ENCODE peak calls at places on chromosomes 2 and 18, in nine cellular contexts. Z is hepatic stellate cell, K is DMS53, V is dermis blood vessel endothelial cell, N is nephron progenitor cell, F is cardiac fibroblast, U is T-cell, G is frontal cortex, P is A172. R is an unnamed sample.

GRCh38 chr2:230665263-230665691 is 47.4 kb upstream of the CAB39 start:
- DNase-seq in V (no peak), K (no peak), P (no peak), G (no peak), Z (no peak), N (no peak), F (no peak), U (no peak), R (no peak)

GRCh38 chr2:9178110-9178904 is 28.3 kb upstream of the ASAP2 start:
- DNase-seq in K (peak; percentile 74), Z (no peak), P (no peak), F (peak; percentile 38), V (no peak), N (no peak), G (no peak), U (no peak), R (peak; percentile 39)

GRCh38 chr2:46666044-46666662 is 186.8 kb downstream of the TMEM247 start:
- DNase-seq in V (no peak), Z (no peak), N (no peak), U (no peak), K (no peak), G (no peak), F (no peak), P (no peak), R (no peak)

GRCh38 chr2:235026137-235026536 is 74.3 kb downstream of the SH3BP4 start:
- DNase-seq in P (peak; percentile 95), G (no peak), K (peak; percentile 74), Z (peak; percentile 37), N (no peak), U (no peak), F (peak; percentile 95), V (peak; percentile 87), R (peak; percentile 54)

GRCh38 chr2:102514061-102514785 is 41.2 kb downstream of the SLC9A4 start:
- DNase-seq in P (peak; percentile 94), F (peak; percentile 95), K (peak; percentile 54), V (peak; percentile 94), U (no peak), Z (peak; percentile 22), G (no peak), N (no peak), R (peak; percentile 49)

GRCh38 chr18:6627621-6628020 is 101.9 kb upstream of the ARHGAP28 start:
- DNase-seq in U (no peak), F (peak; percentile 66), Z (no peak), K (no peak), P (peak; percentile 3), G (no peak), V (no peak), N (no peak), R (no peak)

GRCh38 chr2:16553222-16553621 is 112.4 kb downstream of the CYRIA start:
- DNase-seq in K (peak; percentile 72), G (no peak), V (peak; percentile 74), U (no peak), Z (no peak), P (peak; percentile 41), F (peak; percentile 64), N (peak; percentile 27), R (peak; percentile 47)

GRCh38 chr2:106664669-106665068 is 177.5 kb downstream of the CD8B2 start:
- DNase-seq in U (no peak), K (no peak), N (no peak), F (no peak), Z (no peak), V (no peak), P (no peak), G (no peak), R (no peak)

GRCh38 chr18:4016391-4017049 is 438.6 kb downstream of the DLGAP1 start:
- DNase-seq in N (no peak), F (peak; percentile 7), P (no peak), V (no peak), U (no peak), G (no peak), Z (no peak), K (no peak), R (no peak)

GRCh38 chr2:43221660-43222471 is 4.5 kb downstream of the ZFP36L2 start:
- DNase-seq in F (peak; percentile 95), G (peak; percentile 82), N (peak; percentile 81), K (peak; percentile 80), U (no peak), P (peak; percentile 89), Z (peak; percentile 95), V (peak; percentile 89), R (peak; percentile 61)

GRCh38 chr2:45273412-45274189 is 264.3 kb upstream of the SIX2 start:
- DNase-seq in F (no peak), P (no peak), G (no peak), N (no peak), K (peak; percentile 92), Z (no peak), U (no peak), V (no peak), R (peak; percentile 15)

GRCh38 chr18:73954267-73954666 is 193.4 kb downstream of the FBXO15 start:
- DNase-seq in V (no peak), Z (no peak), K (no peak), N (no peak), G (no peak), U (no peak), P (no peak), F (no peak), R (no peak)